ENCODE peak calls at places on chromosomes 5 and 9, in six cellular contexts. X is GM12891, S is HepG2, Q is GM12878, K is K562, V is H1. G is an unnamed sample.

GRCh38 chr5:39599721-39600431 is 175.1 kb upstream of the DAB2 start:
- DNase-seq in X (no peak), S (no peak), Q (no peak), K (peak), V (no peak), G (no peak)

GRCh38 chr5:150734579-150735384 is 24.0 kb downstream of the DCTN4 start:
- DNase-seq in X (no peak), S (no peak), Q (peak), K (peak), V (peak), G (peak)

GRCh38 chr5:1557114-1557873 is 33.5 kb upstream of the LPCAT1 start:
- DNase-seq in X (no peak), S (no peak), Q (no peak), K (no peak), V (no peak), G (no peak)

GRCh38 chr5:167511-167910 is 23.8 kb upstream of the LRRC14B start:
- DNase-seq in X (no peak), S (no peak), Q (no peak), K (no peak), V (no peak), G (no peak)

GRCh38 chr5:59089767-59090166 is 506.9 kb downstream of the RAB3C start:
- DNase-seq in X (no peak), S (no peak), Q (no peak), K (no peak), V (no peak), G (no peak)

GRCh38 chr9:107620801-107621200 is 131.2 kb upstream of the KLF4 start:
- DNase-seq in X (no peak), S (no peak), Q (no peak), K (no peak), V (no peak), G (no peak)

GRCh38 chr9:37034938-37035471 is 937 bp upstream of the PAX5 start:
- DNase-seq in X (no peak), S (no peak), Q (no peak), K (no peak), V (peak), G (no peak)

GRCh38 chr5:108797986-108798385 is 50.3 kb downstream of the FER start:
- DNase-seq in X (no peak), S (no peak), Q (no peak), K (no peak), V (no peak), G (no peak)

GRCh38 chr9:93079371-93079770 is 16.6 kb upstream of the CARD19 start:
- DNase-seq in X (no peak), S (no peak), Q (no peak), K (no peak), V (no peak), G (no peak)

GRCh38 chr5:6744841-6745705 is 31.8 kb downstream of the TENT4A start:
- DNase-seq in X (no peak), S (no peak), Q (no peak), K (no peak), V (no peak), G (no peak)

GRCh38 chr5:6747103-6747502 is 33.9 kb downstream of the TENT4A start:
- DNase-seq in X (no peak), S (no peak), Q (no peak), K (no peak), V (no peak), G (no peak)

GRCh38 chr5:6746244-6746643 is 33.0 kb downstream of the TENT4A start:
- DNase-seq in X (no peak), S (no peak), Q (no peak), K (no peak), V (no peak), G (no peak)

GRCh38 chr5:6748142-6748541 is 34.9 kb downstream of the TENT4A start:
- DNase-seq in X (no peak), S (no peak), Q (no peak), K (no peak), V (no peak), G (no peak)

DNA sequence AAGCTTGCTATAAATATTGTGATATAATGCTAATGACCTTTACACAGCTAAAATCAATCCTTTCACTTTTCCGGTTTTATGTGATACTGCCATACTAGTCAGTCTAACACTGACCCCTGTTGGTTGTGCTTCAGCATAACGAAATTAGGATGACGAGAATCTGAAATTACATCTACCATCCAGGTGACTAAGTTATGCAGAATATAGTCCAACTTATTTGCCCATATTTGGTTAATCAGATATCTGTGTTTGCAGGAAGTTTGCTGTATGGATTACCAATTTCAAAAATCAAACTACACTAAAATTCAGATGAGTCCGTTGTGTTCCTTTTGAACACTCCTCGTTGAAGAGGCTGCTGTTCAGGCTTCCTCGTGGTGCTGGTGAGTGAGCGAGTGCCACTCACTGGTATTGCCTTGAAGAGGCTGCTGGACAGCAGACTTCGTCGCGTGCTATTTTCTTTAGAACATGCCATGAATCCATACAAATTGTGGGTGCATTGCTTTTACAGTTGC is 32.5 kb downstream of the TENT4A start:
- DNase-seq in X (no peak), S (peak), Q (no peak), K (peak), V (no peak), G (no peak)
- TF ChIP-seq POLR2AphosphoS5 in X (no peak), S (no peak), Q (peak), K (no peak), V (no peak), G (no peak)

GRCh38 chr5:79069488-79070001 is at the start of the genes BHMT2 and DMGDH:
- DNase-seq in X (peak), S (peak), Q (no peak), K (peak), V (no peak), G (no peak)
- TF ChIP-seq POLR2A in X (no peak), S (peak), Q (no peak), K (no peak), V (no peak), G (no peak)

GRCh38 chr9:119811030-119811429 is 441.8 kb upstream of the BRINP1 start:
- DNase-seq in X (no peak), S (no peak), Q (no peak), K (no peak), V (no peak), G (no peak)
- TF ChIP-seq TAF1 in X (no peak), S (no peak), Q (no peak), K (no peak), V (no peak), G (no peak)

GRCh38 chr5:124399426-124399961 is 346.9 kb downstream of the ZNF608 start:
- DNase-seq in X (no peak), S (no peak), Q (no peak), K (no peak), V (no peak), G (no peak)

GRCh38 chr5:124404796-124405195 is 341.6 kb downstream of the ZNF608 start:
- DNase-seq in X (no peak), S (no peak), Q (no peak), K (no peak), V (no peak), G (no peak)

GRCh38 chr5:124403281-124403680 is 343.2 kb downstream of the ZNF608 start:
- DNase-seq in X (no peak), S (no peak), Q (no peak), K (no peak), V (no peak), G (no peak)

GRCh38 chr5:124401247-124402143 is 344.9 kb downstream of the ZNF608 start:
- DNase-seq in X (no peak), S (no peak), Q (no peak), K (no peak), V (no peak), G (no peak)

GRCh38 chr5:124402144-124402581 is 344.3 kb downstream of the ZNF608 start:
- DNase-seq in X (no peak), S (no peak), Q (no peak), K (no peak), V (no peak), G (no peak)
- TF ChIP-seq POLR2AphosphoS5 in X (no peak), S (no peak), Q (no peak), K (no peak), V (no peak), G (no peak)

DNA sequence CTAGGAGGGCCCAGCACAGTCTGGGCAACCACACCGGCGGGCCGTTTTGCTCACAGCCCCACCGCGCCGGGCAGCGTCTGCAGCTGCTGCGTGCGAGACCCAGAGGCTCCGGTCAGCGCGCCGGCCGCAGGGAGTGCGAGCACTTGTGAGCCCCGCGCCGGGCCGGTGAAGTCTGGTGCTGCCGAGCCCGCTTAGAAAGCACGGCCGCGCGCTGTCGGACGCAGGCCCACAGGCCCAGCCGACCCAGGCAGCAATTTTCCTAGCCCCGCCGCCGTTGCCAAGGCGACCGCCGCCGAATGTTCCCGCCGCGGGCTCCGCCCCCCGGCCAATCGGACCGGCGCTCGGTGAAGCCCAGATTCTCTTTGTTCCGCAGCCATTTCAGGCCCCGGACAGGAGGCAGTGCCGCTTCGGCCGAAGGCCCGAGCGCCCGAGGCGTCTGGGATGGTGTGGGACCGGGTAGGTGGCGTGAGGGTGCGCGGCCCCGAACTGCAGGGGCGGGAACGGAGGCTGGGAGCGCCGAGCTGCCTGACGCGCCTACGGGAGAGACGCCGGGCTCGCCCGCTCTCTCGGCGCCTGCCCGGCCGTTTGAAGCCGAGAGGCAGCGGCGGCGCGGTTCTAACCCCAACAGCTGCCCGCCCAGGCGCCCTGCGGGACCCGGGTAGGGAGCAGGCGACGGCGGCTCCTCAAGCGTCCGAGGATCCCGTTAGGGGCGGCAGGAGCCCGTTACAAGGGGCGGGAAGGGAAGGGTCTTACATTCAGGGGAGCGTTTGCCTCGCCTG is at the start of gene TNPO1:
- DNase-seq in X (peak), S (peak), Q (peak), K (peak), V (peak), G (peak)
- TF ChIP-seq POLR2A in X (peak), S (no peak), Q (peak), K (peak), V (peak), G (peak)

DNA sequence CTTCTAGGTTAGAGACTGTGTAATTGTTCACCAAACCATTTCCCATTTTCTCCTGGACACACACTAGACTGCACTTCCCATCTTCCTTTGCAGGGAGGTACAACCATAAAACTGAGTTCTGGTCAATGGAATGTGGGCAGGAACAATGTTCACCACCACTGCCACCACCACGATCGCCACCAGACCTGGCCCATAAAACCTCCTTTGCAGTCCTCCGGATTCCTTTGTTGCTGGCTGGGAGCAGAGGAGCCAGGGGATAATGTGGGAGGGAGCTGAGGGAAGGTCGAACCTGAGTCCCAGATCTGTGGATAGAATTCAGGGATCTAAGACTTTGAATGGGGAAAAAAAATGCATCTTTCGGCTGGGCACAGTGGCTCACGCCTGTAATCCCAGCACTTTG is 29.4 kb upstream of the EGFLAM start:
- DNase-seq in X (no peak), S (no peak), Q (no peak), K (no peak), V (no peak), G (no peak)
- TF ChIP-seq TAF1 in X (no peak), S (no peak), Q (no peak), K (no peak), V (no peak), G (no peak)